ENCODE peak calls at places on chromosomes 11 and 22, in four cellular contexts. K is effector memory CD4-positive, alpha-beta T cell; W is upper lobe of left lung; G is tibial nerve. Z is an unnamed sample. For H3K9me3, the result is how much of the 10 kb centered on the place peaks cover.

GRCh38 chr22:37362618-37363017 is 64.7 kb downstream of the ELFN2 start:
- DNase-seq in W (no peak), K (no peak), G (no peak), Z (no peak)

GRCh38 chr11:33507967-33508366 is 192.7 kb downstream of the C11orf91 start:
- DNase-seq in K (no peak), W (no peak), G (no peak), Z (no peak)

GRCh38 chr11:21511835-21512440 is 680.9 kb upstream of the ANO5 start:
- DNase-seq in G (no peak), K (no peak), W (no peak), Z (no peak)

GRCh38 chr22:43884600-43885318 is 7.1 kb downstream of the PNPLA5 start:
- DNase-seq in K (no peak), W (no peak), G (peak), Z (peak)

GRCh38 chr22:19146215-19146968 is 1.9 kb upstream of the ESS2 start:
- DNase-seq in G (no peak), W (no peak), K (no peak), Z (no peak)

GRCh38 chr11:124898711-124899110 is 1.0 kb upstream of the ROBO4 start:
- DNase-seq in K (no peak), G (no peak), W (no peak), Z (no peak)

GRCh38 chr11:64235427-64236161 is 1.2 kb downstream of the VEGFB start:
- DNase-seq in K (no peak), W (peak), G (no peak), Z (no peak)

GRCh38 chr11:1121343-1122331 is 36.1 kb upstream of the MUC5AC start:
- DNase-seq in K (no peak), W (peak), G (no peak), Z (no peak)

GRCh38 chr11:93652161-93652597 is 9.3 kb upstream of the CEP295 start:
- DNase-seq in K (no peak), G (no peak), W (no peak), Z (peak)

GRCh38 chr11:43285826-43286225 is 26.0 kb upstream of the API5 start:
- DNase-seq in G (no peak), W (no peak), K (no peak), Z (no peak)

GRCh38 chr11:21565283-21565682 is 627.6 kb upstream of the ANO5 start:
- DNase-seq in W (no peak), K (no peak), G (no peak), Z (no peak)

GRCh38 chr11:67271548-67272284 is 5.4 kb downstream of the GRK2 start:
- DNase-seq in K (peak), W (peak), G (peak), Z (no peak)

GRCh38 chr11:31826530-31827438 is 15.7 kb upstream of the PAX6 start:
- DNase-seq in G (no peak), K (no peak), W (peak), Z (no peak)

GRCh38 chr11:123473941-123474668 is 44.0 kb downstream of the GRAMD1B start:
- DNase-seq in G (no peak), W (no peak), K (no peak), Z (no peak)

GRCh38 chr11:79086056-79086455 is 354.8 kb downstream of the TENM4 start:
- DNase-seq in K (no peak), W (no peak), G (no peak), Z (no peak)

GRCh38 chr22:42270512-42271190 is at the start of gene TCF20:
- DNase-seq in G (peak), W (peak), K (peak), Z (peak)

GRCh38 chr22:41338614-41339212 is 37.4 kb downstream of the ZC3H7B start:
- DNase-seq in K (no peak), G (no peak), W (peak), Z (no peak)

GRCh38 chr11:104763930-104764717 is 134.1 kb downstream of the CASP12 start:
- DNase-seq in K (no peak), W (no peak), G (no peak), Z (no peak)

GRCh38 chr11:66333896-66334604 is 2.2 kb downstream of the RIN1 start:
- DNase-seq in W (peak), K (no peak), G (no peak), Z (no peak)

GRCh38 chr11:6022954-6023353 is 7.6 kb downstream of the OR56A1 start:
- DNase-seq in W (no peak), K (no peak), G (no peak), Z (no peak)

GRCh38 chr11:1487091-1487850 is 692 bp upstream of the MOB2 start:
- DNase-seq in K (no peak), W (peak), G (no peak), Z (peak)

GRCh38 chr11:6646040-6646439 is 9.6 kb downstream of the DCHS1 start:
- DNase-seq in K (no peak), W (peak), G (peak), Z (no peak)

GRCh38 chr11:94934836-94935235 is 38.5 kb downstream of the CWC15 start:
- DNase-seq in G (no peak), K (no peak), W (no peak), Z (no peak)

GRCh38 chr11:31995525-31996123 is 95.2 kb upstream of the RCN1 start:
- DNase-seq in W (no peak), G (no peak), K (no peak), Z (no peak)

GRCh38 chr22:32698926-32699619 is 102.4 kb upstream of the TIMP3 start:
- DNase-seq in W (no peak), K (no peak), G (peak), Z (no peak)

GRCh38 chr11:60831501-60832079 is 10.3 kb upstream of the CCDC86 start:
- DNase-seq in G (no peak), K (no peak), W (no peak), Z (no peak)

GRCh38 chr11:112175596-112175947 is 260 bp downstream of the BCO2 start:
- DNase-seq in W (no peak), K (no peak), G (no peak), Z (no peak)

GRCh38 chr11:69280451-69280850 is 13.5 kb upstream of the MYEOV start:
- DNase-seq in G (no peak), K (no peak), W (no peak), Z (no peak)

GRCh38 chr22:27654536-27655445 is 146.8 kb downstream of the MN1 start:
- DNase-seq in W (no peak), G (no peak), K (no peak), Z (no peak)

GRCh38 chr11:135027461-135027860 is 615.4 kb upstream of the B3GAT1 start:
- DNase-seq in K (no peak), W (no peak), G (no peak), Z (no peak)

GRCh38 chr11:30566482-30566881 is 19.7 kb downstream of the MPPED2 start:
- DNase-seq in K (no peak), W (no peak), G (no peak), Z (no peak)
- H3K9me3 ChIP-seq in K (under half), W (under half), G (under half), Z (under half)

GRCh38 chr22:30969532-30970355 is 679 bp downstream of the TUG1 start:
- DNase-seq in K (no peak), W (no peak), G (no peak), Z (no peak)

GRCh38 chr22:30968924-30969531 is at the start of gene TUG1:
- DNase-seq in G (peak), W (peak), K (peak), Z (peak)

GRCh38 chr22:30964858-30965257 is 3.7 kb downstream of the MORC2 start:
- DNase-seq in G (no peak), K (no peak), W (no peak), Z (no peak)

GRCh38 chr22:30968015-30968923 is at the start of gene MORC2:
- DNase-seq in W (peak), G (no peak), K (no peak), Z (no peak)

GRCh38 chr22:30970356-30970746 is 1.3 kb downstream of the TUG1 start:
- DNase-seq in W (no peak), K (no peak), G (no peak), Z (no peak)
- H3K9me3 ChIP-seq in W (under half), K (under half), G (under half), Z (under half)

GRCh38 chr22:48142388-48142787 is 1379.9 kb downstream of the TBC1D22A start:
- DNase-seq in G (no peak), K (no peak), W (no peak), Z (no peak)
- H3K9me3 ChIP-seq in G (under half), K (under half), W (under half), Z (under half)

GRCh38 chr11:54930930-54931329 is 224.3 kb downstream of the OR4A5 start:
- DNase-seq in K (no peak), G (no peak), W (no peak), Z (no peak)
- H3K9me3 ChIP-seq in K (under half), G (under half), W (half or more), Z (under half)

DNA sequence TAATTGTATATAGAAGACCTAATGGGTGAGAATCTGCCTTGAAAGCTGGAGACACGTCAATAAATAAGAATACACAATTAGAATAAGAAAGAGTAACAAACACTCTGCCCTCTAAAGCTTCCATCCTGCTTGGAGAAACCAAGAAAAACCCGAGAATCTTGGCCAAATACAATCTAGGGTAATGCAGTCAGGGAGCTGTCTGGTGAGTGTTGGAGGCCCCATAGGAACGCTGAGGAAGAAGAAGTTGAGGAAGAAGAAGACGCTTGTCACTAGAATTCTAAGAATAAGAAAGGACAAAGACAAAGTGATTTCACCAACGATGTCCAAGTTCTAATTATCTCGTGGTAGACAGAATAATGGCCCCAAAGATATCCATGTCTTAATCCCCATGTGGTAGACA is 4485.9 kb upstream of the OR11H1 start:
- DNase-seq in W (no peak), K (no peak), G (no peak), Z (no peak)
- H3K9me3 ChIP-seq in W (under half), K (under half), G (under half), Z (under half)

DNA sequence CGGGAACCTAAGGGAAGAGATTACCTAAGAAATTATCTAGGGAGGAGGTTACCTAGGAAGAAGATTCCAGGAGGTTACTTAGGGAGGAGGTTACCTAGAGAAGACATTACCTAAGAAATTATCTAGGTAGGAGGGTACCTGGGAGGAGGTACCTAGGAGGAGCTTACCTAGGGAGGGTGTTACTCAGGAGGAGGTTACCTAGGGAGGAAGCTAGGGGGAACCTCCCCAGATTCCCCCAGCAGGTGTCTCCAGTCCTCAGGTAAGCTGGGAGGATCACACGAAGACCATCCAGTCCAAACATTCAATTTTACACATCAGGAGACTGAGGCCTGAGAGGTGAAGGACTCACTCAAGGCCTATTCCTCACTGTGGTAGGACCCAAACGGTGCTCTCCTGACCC is 482.8 kb downstream of the TBC1D22A start:
- DNase-seq in K (no peak), G (no peak), W (no peak), Z (no peak)
- H3K9me3 ChIP-seq in K (under half), G (under half), W (under half), Z (under half)

Z was measured in T-helper 17 cell.